ENCODE peak calls at places on chromosomes 16 and 17, in seven cellular contexts. L is psoas muscle; S is NCI-H2107; B is HFF-Myc; X is CD4-positive, CD25-positive, alpha-beta regulatory T cell; W is stimulated activated CD8-positive, alpha-beta memory T cell treated with anti-CD3 and anti-CD28 coated beads, Interleukin-12 subunit alpha, Interleukin-12 subunit beta, amount 100 ng/mL, for 4 hours; I is PC-9. M is an unnamed sample.

GRCh38 chr17:6948562-6948961 is 47.3 kb upstream of the ALOX12 start:
- DNase-seq in W (no peak), I (no peak), L (no peak), S (no peak), X (no peak), B (no peak), M (no peak)

GRCh38 chr16:11047939-11048500 is 103.7 kb downstream of the CLEC16A start:
- DNase-seq in S (no peak), W (no peak), X (no peak), I (no peak), B (no peak), L (no peak), M (no peak)

GRCh38 chr17:63120406-63120805 is 154.4 kb downstream of the TANC2 start:
- DNase-seq in X (no peak), B (no peak), S (no peak), I (peak; percentile 54), W (no peak), L (no peak), M (no peak)

GRCh38 chr16:49440156-49441065 is 66.8 kb downstream of the C16orf78 start:
- DNase-seq in I (no peak), W (no peak), L (no peak), B (no peak), S (no peak), X (no peak), M (no peak)

GRCh38 chr17:8126306-8127066 is 2.6 kb upstream of the HES7 start:
- DNase-seq in W (peak; percentile 45), B (no peak), L (no peak), I (no peak), S (no peak), X (peak; percentile 43), M (no peak)

GRCh38 chr16:15919331-15919730 is 30.1 kb upstream of the ABCC1 start:
- DNase-seq in B (no peak), L (no peak), S (no peak), X (no peak), W (no peak), I (no peak), M (no peak)

GRCh38 chr17:79776378-79777165 is 1.4 kb upstream of the CBX2 start:
- DNase-seq in B (no peak), X (no peak), I (no peak), L (no peak), S (no peak), W (no peak), M (no peak)

GRCh38 chr16:85515830-85516397 is 97.2 kb upstream of the GSE1 start:
- DNase-seq in L (no peak), S (no peak), B (no peak), X (no peak), W (no peak), I (peak; percentile 59), M (no peak)